ENCODE peak calls at places on chromosome 11, in four cellular contexts. One of them, this sample, is unnamed.

GRCh38 chr11:75490221-75491181 is 35.2 kb downstream of the GDPD5 start:
- DNase-seq in fibroblast of lung: no peak
- DNase-seq in mesenchymal stem cell: no peak
- DNase-seq in GM12865: no peak
- DNase-seq in this sample: no peak

GRCh38 chr11:21460082-21460481 is 732.8 kb upstream of the ANO5 start:
- DNase-seq in fibroblast of lung: no peak
- DNase-seq in mesenchymal stem cell: no peak
- DNase-seq in GM12865: no peak
- DNase-seq in this sample: no peak

GRCh38 chr11:118437046-118437735 is 899 bp downstream of the KMT2A start:
- DNase-seq in fibroblast of lung: peak; percentile 23
- DNase-seq in GM12865: peak; percentile 38
- DNase-seq in mesenchymal stem cell: peak; percentile 73
- DNase-seq in this sample: no peak

GRCh38 chr11:128684582-128685382 is 9.1 kb upstream of the FLI1 start:
- DNase-seq in fibroblast of lung: no peak
- DNase-seq in GM12865: no peak
- DNase-seq in mesenchymal stem cell: no peak
- DNase-seq in this sample: no peak

GRCh38 chr11:56887940-56888339 is 100.8 kb upstream of the OR5AK2 start:
- DNase-seq in mesenchymal stem cell: no peak
- DNase-seq in GM12865: no peak
- DNase-seq in fibroblast of lung: no peak
- DNase-seq in this sample: no peak

GRCh38 chr11:57370251-57370650 is 10.7 kb downstream of the PRG3 start:
- DNase-seq in GM12865: no peak
- DNase-seq in mesenchymal stem cell: no peak
- DNase-seq in fibroblast of lung: no peak
- DNase-seq in this sample: peak; percentile 43

GRCh38 chr11:115659061-115659963 is 155.1 kb upstream of the CADM1 start:
- DNase-seq in GM12865: peak; percentile 3
- DNase-seq in mesenchymal stem cell: peak; percentile 29
- DNase-seq in fibroblast of lung: peak; percentile 24
- DNase-seq in this sample: no peak

GRCh38 chr11:70532066-70532440 is 133.7 kb downstream of the CTTN start:
- DNase-seq in mesenchymal stem cell: no peak
- DNase-seq in GM12865: no peak
- DNase-seq in fibroblast of lung: no peak
- DNase-seq in this sample: no peak

GRCh38 chr11:3340025-3340424 is 38.9 kb downstream of the ZNF195 start:
- DNase-seq in GM12865: no peak
- DNase-seq in fibroblast of lung: peak; percentile 59
- DNase-seq in mesenchymal stem cell: peak; percentile 57
- DNase-seq in this sample: peak; percentile 90

GRCh38 chr11:1852885-1853284 is at the start of gene LSP1:
- DNase-seq in mesenchymal stem cell: no peak
- DNase-seq in GM12865: peak; percentile 98
- DNase-seq in fibroblast of lung: no peak
- DNase-seq in this sample: no peak

GRCh38 chr11:78465169-78465942 is 47.7 kb upstream of the GAB2 start:
- DNase-seq in GM12865: peak; percentile 91
- DNase-seq in fibroblast of lung: no peak
- DNase-seq in mesenchymal stem cell: no peak
- DNase-seq in this sample: no peak

GRCh38 chr11:20112291-20113146 is 47.8 kb downstream of the DBX1 start:
- DNase-seq in fibroblast of lung: peak; percentile 95
- DNase-seq in GM12865: no peak
- DNase-seq in mesenchymal stem cell: peak; percentile 98
- DNase-seq in this sample: peak; percentile 92

GRCh38 chr11:130609121-130610035 is 160.9 kb downstream of the ADAMTS15 start:
- DNase-seq in mesenchymal stem cell: peak; percentile 35
- DNase-seq in GM12865: peak; percentile 18
- DNase-seq in fibroblast of lung: peak; percentile 90
- DNase-seq in this sample: peak; percentile 39

GRCh38 chr11:70916321-70916720 is 336.1 kb downstream of the SHANK2 start:
- DNase-seq in mesenchymal stem cell: no peak
- DNase-seq in GM12865: no peak
- DNase-seq in fibroblast of lung: no peak
- DNase-seq in this sample: no peak

GRCh38 chr11:8698917-8699441 is 16.4 kb downstream of the RPL27A start:
- DNase-seq in fibroblast of lung: no peak
- DNase-seq in GM12865: no peak
- DNase-seq in mesenchymal stem cell: no peak
- DNase-seq in this sample: no peak

GRCh38 chr11:73946798-73947458 is 3.9 kb upstream of the DNAJB13 start:
- DNase-seq in mesenchymal stem cell: no peak
- DNase-seq in fibroblast of lung: no peak
- DNase-seq in GM12865: no peak
- DNase-seq in this sample: no peak

GRCh38 chr11:126357969-126358762 is 2.7 kb downstream of the ST3GAL4 start:
- DNase-seq in fibroblast of lung: no peak
- DNase-seq in GM12865: no peak
- DNase-seq in mesenchymal stem cell: no peak
- DNase-seq in this sample: no peak

DNA sequence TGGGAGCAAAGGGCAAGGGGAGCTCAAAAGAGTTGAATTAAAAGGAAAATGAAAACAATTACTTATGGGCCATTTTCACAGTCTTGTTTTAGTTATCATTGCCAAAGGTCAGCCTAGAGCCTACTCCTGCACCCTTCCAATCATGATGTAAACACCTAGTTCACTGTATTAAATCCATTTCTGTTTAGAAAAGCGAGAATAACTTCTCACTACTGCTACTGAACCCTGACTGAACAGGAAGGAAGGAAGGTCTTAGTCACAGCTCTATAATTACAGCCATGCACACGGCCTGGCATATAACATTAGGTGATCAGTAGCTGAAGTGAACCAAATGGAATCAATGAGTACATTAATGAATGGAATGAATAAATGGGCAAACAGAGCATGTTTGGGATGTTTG is 111.2 kb downstream of the PLEKHA7 start:
- DNase-seq in fibroblast of lung: no peak
- DNase-seq in mesenchymal stem cell: no peak
- DNase-seq in GM12865: peak; percentile 76
- DNase-seq in this sample: no peak
- H3K4me3 ChIP-seq in fibroblast of lung: no peak overlapping the region
- H3K4me3 ChIP-seq in mesenchymal stem cell: no peak overlapping the region
- H3K4me3 ChIP-seq in GM12865: no peak overlapping the region
- H3K4me3 ChIP-seq in this sample: no peak overlapping the region

DNA sequence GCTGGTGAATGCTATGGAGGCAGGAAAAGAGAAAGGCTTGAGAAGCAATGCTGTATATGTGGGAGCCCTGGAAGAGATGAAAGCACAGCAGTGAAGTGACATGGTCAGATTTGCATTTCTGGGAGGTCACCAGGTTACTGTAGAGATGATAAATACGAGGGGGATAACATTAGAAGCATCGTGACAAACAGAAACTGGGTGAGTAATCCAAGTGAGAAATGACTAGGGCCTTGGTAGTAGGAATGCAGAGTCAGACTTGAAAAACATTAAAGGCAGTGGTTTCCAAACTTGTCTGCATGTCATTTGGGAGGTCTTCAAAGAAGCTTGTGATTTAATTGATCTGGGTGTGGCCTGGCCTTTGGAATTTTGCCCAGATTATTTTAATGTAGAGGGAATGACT is 44.0 kb downstream of the CCDC34 start:
- DNase-seq in mesenchymal stem cell: peak; percentile 48
- DNase-seq in fibroblast of lung: no peak
- DNase-seq in GM12865: peak; percentile 77
- DNase-seq in this sample: peak; percentile 75
- H3K4me3 ChIP-seq in mesenchymal stem cell: no peak overlapping the region
- H3K4me3 ChIP-seq in fibroblast of lung: no peak overlapping the region
- H3K4me3 ChIP-seq in GM12865: no peak overlapping the region
- H3K4me3 ChIP-seq in this sample: no peak overlapping the region

GRCh38 chr11:85180528-85180927 is 446.6 kb downstream of the DLG2 start:
- DNase-seq in GM12865: no peak
- DNase-seq in mesenchymal stem cell: no peak
- DNase-seq in fibroblast of lung: peak; percentile 1
- DNase-seq in this sample: no peak

GRCh38 chr11:85187992-85188391 is 439.2 kb downstream of the DLG2 start:
- DNase-seq in fibroblast of lung: no peak
- DNase-seq in GM12865: no peak
- DNase-seq in mesenchymal stem cell: no peak
- DNase-seq in this sample: no peak

GRCh38 chr11:85182437-85183109 is 444.6 kb downstream of the DLG2 start:
- DNase-seq in mesenchymal stem cell: peak; percentile 35
- DNase-seq in GM12865: peak; percentile 44
- DNase-seq in fibroblast of lung: peak; percentile 20
- DNase-seq in this sample: peak; percentile 73
- H3K4me3 ChIP-seq in mesenchymal stem cell: no peak overlapping the region
- H3K4me3 ChIP-seq in GM12865: no peak overlapping the region
- H3K4me3 ChIP-seq in fibroblast of lung: no peak overlapping the region
- H3K4me3 ChIP-seq in this sample: no peak overlapping the region

DNA sequence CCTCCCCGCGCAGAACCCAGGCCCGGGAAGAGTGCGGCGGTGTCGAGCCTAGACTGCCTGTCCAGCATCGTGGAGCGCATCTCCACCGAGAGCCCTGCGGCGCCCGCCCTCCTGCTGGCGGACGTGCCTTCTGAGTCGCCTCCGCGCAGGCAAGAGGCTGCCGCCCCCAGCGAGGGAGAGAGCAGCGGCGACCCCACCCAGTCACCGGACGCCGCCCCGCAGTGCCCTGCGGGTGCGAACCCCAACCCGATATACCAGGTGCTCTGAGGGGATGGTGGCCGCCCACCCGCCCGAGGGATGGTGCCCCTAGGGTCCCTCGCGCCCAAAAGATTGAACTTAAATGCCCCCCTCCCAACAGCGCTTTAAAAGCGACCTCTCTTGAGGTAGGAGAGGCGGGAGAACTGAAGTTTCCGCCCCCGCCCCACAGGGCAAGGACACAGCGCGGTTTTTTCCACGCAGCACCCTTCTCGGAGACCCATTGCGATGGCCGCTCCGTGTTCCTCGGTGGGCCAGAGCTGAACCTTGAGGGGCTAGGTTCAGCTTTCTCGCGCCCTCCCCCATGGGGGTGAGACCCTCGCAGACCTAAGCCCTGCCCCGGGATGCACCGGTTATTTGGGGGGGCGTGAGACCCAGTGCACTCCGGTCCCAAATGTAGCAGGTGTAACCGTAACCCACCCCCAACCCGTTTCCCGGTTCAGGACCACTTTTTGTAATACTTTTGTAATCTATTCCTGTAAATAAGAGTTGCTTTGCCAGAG is 2.0 kb downstream of the MYOD1 start:
- DNase-seq in mesenchymal stem cell: no peak
- DNase-seq in GM12865: no peak
- DNase-seq in fibroblast of lung: no peak
- DNase-seq in this sample: no peak
- H3K4me3 ChIP-seq in mesenchymal stem cell: no peak overlapping the region
- H3K4me3 ChIP-seq in GM12865: no peak overlapping the region
- H3K4me3 ChIP-seq in fibroblast of lung: no peak overlapping the region
- H3K4me3 ChIP-seq in this sample: no peak overlapping the region